ENCODE peak calls at places on chromosomes 12 and 14, in ten cellular contexts. One of them, this sample, is unnamed.

GRCh38 chr14:95025218-95025617 is 132.1 kb downstream of the DICER1 start:
- DNase-seq in H1: no peak
- DNase-seq in suprapubic skin: no peak
- DNase-seq in breast epithelium: no peak
- DNase-seq in HCT116: no peak
- DNase-seq in K562: no peak
- DNase-seq in transverse colon: no peak
- DNase-seq in HepG2: no peak
- DNase-seq in endothelial cell of umbilical vein: no peak
- DNase-seq in Panc1: no peak
- DNase-seq in this sample: no peak

GRCh38 chr12:57657744-57658143 is 24.7 kb upstream of the B4GALNT1 start:
- DNase-seq in suprapubic skin: no peak
- DNase-seq in HCT116: no peak
- DNase-seq in endothelial cell of umbilical vein: no peak
- DNase-seq in Panc1: no peak
- DNase-seq in H1: no peak
- DNase-seq in K562: no peak
- DNase-seq in breast epithelium: no peak
- DNase-seq in transverse colon: no peak
- DNase-seq in HepG2: no peak
- DNase-seq in this sample: peak; percentile 55

GRCh38 chr14:79585845-79586244 is 625.5 kb downstream of the DIO2 start:
- DNase-seq in breast epithelium: no peak
- DNase-seq in transverse colon: no peak
- DNase-seq in suprapubic skin: no peak
- DNase-seq in endothelial cell of umbilical vein: no peak
- DNase-seq in H1: no peak
- DNase-seq in Panc1: no peak
- DNase-seq in K562: no peak
- DNase-seq in HCT116: no peak
- DNase-seq in HepG2: no peak
- DNase-seq in this sample: no peak

GRCh38 chr12:49295087-49296001 is at the start of gene PRPH:
- DNase-seq in endothelial cell of umbilical vein: no peak
- DNase-seq in transverse colon: no peak
- DNase-seq in H1: peak; percentile 77
- DNase-seq in breast epithelium: no peak
- DNase-seq in HCT116: no peak
- DNase-seq in suprapubic skin: no peak
- DNase-seq in Panc1: no peak
- DNase-seq in HepG2: no peak
- DNase-seq in K562: no peak
- DNase-seq in this sample: no peak

GRCh38 chr12:10184261-10184843 is 5.5 kb downstream of the TMEM52B start:
- DNase-seq in K562: no peak
- DNase-seq in breast epithelium: no peak
- DNase-seq in suprapubic skin: no peak
- DNase-seq in transverse colon: no peak
- DNase-seq in endothelial cell of umbilical vein: no peak
- DNase-seq in H1: no peak
- DNase-seq in HCT116: no peak
- DNase-seq in HepG2: no peak
- DNase-seq in Panc1: no peak
- DNase-seq in this sample: no peak

GRCh38 chr12:115440438-115440837 is 756.5 kb upstream of the TBX3 start:
- DNase-seq in suprapubic skin: no peak
- DNase-seq in HepG2: peak; percentile 66
- DNase-seq in endothelial cell of umbilical vein: no peak
- DNase-seq in K562: peak; percentile 31
- DNase-seq in breast epithelium: peak; percentile 66
- DNase-seq in Panc1: no peak
- DNase-seq in H1: no peak
- DNase-seq in transverse colon: no peak
- DNase-seq in HCT116: no peak
- DNase-seq in this sample: peak; percentile 42

GRCh38 chr12:51322452-51322851 is 1.5 kb downstream of the BIN2 start:
- DNase-seq in HCT116: no peak
- DNase-seq in Panc1: no peak
- DNase-seq in HepG2: no peak
- DNase-seq in transverse colon: no peak
- DNase-seq in endothelial cell of umbilical vein: no peak
- DNase-seq in H1: no peak
- DNase-seq in suprapubic skin: no peak
- DNase-seq in K562: peak; percentile 28
- DNase-seq in breast epithelium: no peak
- DNase-seq in this sample: no peak

GRCh38 chr12:101933866-101934514 is 56.6 kb downstream of the DRAM1 start:
- DNase-seq in H1: no peak
- DNase-seq in Panc1: no peak
- DNase-seq in breast epithelium: no peak
- DNase-seq in transverse colon: no peak
- DNase-seq in endothelial cell of umbilical vein: no peak
- DNase-seq in HCT116: no peak
- DNase-seq in HepG2: no peak
- DNase-seq in K562: no peak
- DNase-seq in suprapubic skin: no peak
- DNase-seq in this sample: no peak

GRCh38 chr12:85955127-85955526 is 81.0 kb downstream of the NTS start:
- DNase-seq in K562: no peak
- DNase-seq in breast epithelium: no peak
- DNase-seq in Panc1: no peak
- DNase-seq in H1: no peak
- DNase-seq in suprapubic skin: no peak
- DNase-seq in HCT116: peak; percentile 3
- DNase-seq in endothelial cell of umbilical vein: peak; percentile 13
- DNase-seq in HepG2: no peak
- DNase-seq in transverse colon: no peak
- DNase-seq in this sample: no peak

GRCh38 chr12:79426121-79426520 is 264.6 kb downstream of the PAWR start:
- DNase-seq in H1: no peak
- DNase-seq in transverse colon: no peak
- DNase-seq in HepG2: no peak
- DNase-seq in suprapubic skin: no peak
- DNase-seq in breast epithelium: no peak
- DNase-seq in endothelial cell of umbilical vein: no peak
- DNase-seq in Panc1: no peak
- DNase-seq in HCT116: no peak
- DNase-seq in K562: no peak
- DNase-seq in this sample: no peak

GRCh38 chr12:132194056-132194455 is 49.8 kb downstream of the NOC4L start:
- DNase-seq in H1: peak; percentile 82
- DNase-seq in K562: peak; percentile 62
- DNase-seq in Panc1: no peak
- DNase-seq in breast epithelium: no peak
- DNase-seq in HepG2: no peak
- DNase-seq in transverse colon: no peak
- DNase-seq in HCT116: peak; percentile 31
- DNase-seq in endothelial cell of umbilical vein: no peak
- DNase-seq in suprapubic skin: no peak
- DNase-seq in this sample: no peak

GRCh38 chr14:98393527-98393926 is 878.5 kb downstream of the BCL11B start:
- DNase-seq in transverse colon: no peak
- DNase-seq in K562: no peak
- DNase-seq in Panc1: no peak
- DNase-seq in HCT116: no peak
- DNase-seq in breast epithelium: no peak
- DNase-seq in suprapubic skin: no peak
- DNase-seq in endothelial cell of umbilical vein: no peak
- DNase-seq in HepG2: no peak
- DNase-seq in H1: no peak
- DNase-seq in this sample: no peak

GRCh38 chr12:124862768-124863408 is 776 bp downstream of the SCARB1 start:
- DNase-seq in suprapubic skin: no peak
- DNase-seq in transverse colon: peak; percentile 37
- DNase-seq in K562: peak; percentile 46
- DNase-seq in endothelial cell of umbilical vein: peak; percentile 15
- DNase-seq in HCT116: no peak
- DNase-seq in breast epithelium: no peak
- DNase-seq in H1: no peak
- DNase-seq in HepG2: no peak
- DNase-seq in Panc1: no peak
- DNase-seq in this sample: no peak

GRCh38 chr12:109538191-109538863 is 35.0 kb downstream of the MMAB start:
- DNase-seq in HCT116: no peak
- DNase-seq in Panc1: no peak
- DNase-seq in K562: no peak
- DNase-seq in breast epithelium: no peak
- DNase-seq in suprapubic skin: no peak
- DNase-seq in endothelial cell of umbilical vein: no peak
- DNase-seq in H1: no peak
- DNase-seq in transverse colon: no peak
- DNase-seq in HepG2: no peak
- DNase-seq in this sample: no peak

GRCh38 chr14:80844872-80845271 is 96.7 kb downstream of the CEP128 start:
- DNase-seq in transverse colon: no peak
- DNase-seq in Panc1: no peak
- DNase-seq in breast epithelium: no peak
- DNase-seq in suprapubic skin: no peak
- DNase-seq in H1: no peak
- DNase-seq in K562: peak; percentile 6
- DNase-seq in HCT116: no peak
- DNase-seq in endothelial cell of umbilical vein: no peak
- DNase-seq in HepG2: no peak
- DNase-seq in this sample: no peak
- TF ChIP-seq CTCF in transverse colon: no peak
- TF ChIP-seq CTCF in Panc1: no peak
- TF ChIP-seq CTCF in breast epithelium: no peak
- TF ChIP-seq CTCF in suprapubic skin: no peak
- TF ChIP-seq CTCF in H1: no peak
- TF ChIP-seq CTCF in K562: no peak
- TF ChIP-seq CTCF in HCT116: no peak
- TF ChIP-seq CTCF in endothelial cell of umbilical vein: no peak
- TF ChIP-seq CTCF in HepG2: no peak
- TF ChIP-seq CTCF in this sample: no peak

GRCh38 chr12:127165567-127166392 is 1101.2 kb upstream of the TMEM132C start:
- DNase-seq in K562: peak; percentile 90
- DNase-seq in HCT116: peak; percentile 52
- DNase-seq in breast epithelium: peak; percentile 74
- DNase-seq in suprapubic skin: peak; percentile 83
- DNase-seq in H1: peak; percentile 88
- DNase-seq in endothelial cell of umbilical vein: no peak
- DNase-seq in Panc1: no peak
- DNase-seq in transverse colon: peak; percentile 88
- DNase-seq in HepG2: peak; percentile 28
- DNase-seq in this sample: peak; percentile 84
- TF ChIP-seq POLR2AphosphoS5 in K562: no peak
- TF ChIP-seq POLR2AphosphoS5 in HCT116: peak; percentile 33
- TF ChIP-seq POLR2AphosphoS5 in breast epithelium: no peak
- TF ChIP-seq POLR2AphosphoS5 in suprapubic skin: no peak
- TF ChIP-seq POLR2AphosphoS5 in H1: no peak
- TF ChIP-seq POLR2AphosphoS5 in endothelial cell of umbilical vein: no peak
- TF ChIP-seq POLR2AphosphoS5 in Panc1: no peak
- TF ChIP-seq POLR2AphosphoS5 in transverse colon: peak; percentile 52
- TF ChIP-seq POLR2AphosphoS5 in HepG2: no peak
- TF ChIP-seq POLR2AphosphoS5 in this sample: no peak

GRCh38 chr12:30822385-30823139 is 67.8 kb upstream of the CAPRIN2 start:
- DNase-seq in suprapubic skin: peak; percentile 84
- DNase-seq in breast epithelium: peak; percentile 71
- DNase-seq in H1: peak; percentile 79
- DNase-seq in HCT116: no peak
- DNase-seq in K562: no peak
- DNase-seq in HepG2: no peak
- DNase-seq in transverse colon: peak; percentile 61
- DNase-seq in Panc1: no peak
- DNase-seq in endothelial cell of umbilical vein: peak; percentile 56
- DNase-seq in this sample: peak; percentile 79
- TF ChIP-seq CTCF in suprapubic skin: no peak
- TF ChIP-seq CTCF in breast epithelium: no peak
- TF ChIP-seq CTCF in H1: peak; percentile 10
- TF ChIP-seq CTCF in HCT116: no peak
- TF ChIP-seq CTCF in K562: no peak
- TF ChIP-seq CTCF in HepG2: peak; percentile 21
- TF ChIP-seq CTCF in transverse colon: no peak
- TF ChIP-seq CTCF in Panc1: peak; percentile 9
- TF ChIP-seq CTCF in endothelial cell of umbilical vein: peak; percentile 10
- TF ChIP-seq CTCF in this sample: no peak

GRCh38 chr14:50343424-50343823 is 31.3 kb downstream of the DMAC2L start:
- DNase-seq in endothelial cell of umbilical vein: no peak
- DNase-seq in transverse colon: no peak
- DNase-seq in Panc1: no peak
- DNase-seq in H1: no peak
- DNase-seq in HCT116: no peak
- DNase-seq in K562: no peak
- DNase-seq in suprapubic skin: no peak
- DNase-seq in breast epithelium: no peak
- DNase-seq in HepG2: no peak
- DNase-seq in this sample: no peak

GRCh38 chr14:50344116-50344775 is 32.1 kb downstream of the DMAC2L start:
- DNase-seq in K562: no peak
- DNase-seq in breast epithelium: no peak
- DNase-seq in HCT116: no peak
- DNase-seq in transverse colon: no peak
- DNase-seq in H1: no peak
- DNase-seq in suprapubic skin: no peak
- DNase-seq in Panc1: no peak
- DNase-seq in HepG2: no peak
- DNase-seq in endothelial cell of umbilical vein: no peak
- DNase-seq in this sample: no peak

GRCh38 chr14:50347521-50347920 is 35.4 kb downstream of the DMAC2L start:
- DNase-seq in H1: no peak
- DNase-seq in endothelial cell of umbilical vein: peak; percentile 43
- DNase-seq in K562: peak; percentile 70
- DNase-seq in transverse colon: no peak
- DNase-seq in breast epithelium: no peak
- DNase-seq in Panc1: no peak
- DNase-seq in HCT116: no peak
- DNase-seq in suprapubic skin: no peak
- DNase-seq in HepG2: no peak
- DNase-seq in this sample: no peak

GRCh38 chr14:50345891-50346422 is 33.8 kb downstream of the DMAC2L start:
- DNase-seq in H1: no peak
- DNase-seq in endothelial cell of umbilical vein: peak; percentile 58
- DNase-seq in K562: no peak
- DNase-seq in breast epithelium: no peak
- DNase-seq in HepG2: no peak
- DNase-seq in HCT116: no peak
- DNase-seq in transverse colon: no peak
- DNase-seq in suprapubic skin: no peak
- DNase-seq in Panc1: no peak
- DNase-seq in this sample: no peak

DNA sequence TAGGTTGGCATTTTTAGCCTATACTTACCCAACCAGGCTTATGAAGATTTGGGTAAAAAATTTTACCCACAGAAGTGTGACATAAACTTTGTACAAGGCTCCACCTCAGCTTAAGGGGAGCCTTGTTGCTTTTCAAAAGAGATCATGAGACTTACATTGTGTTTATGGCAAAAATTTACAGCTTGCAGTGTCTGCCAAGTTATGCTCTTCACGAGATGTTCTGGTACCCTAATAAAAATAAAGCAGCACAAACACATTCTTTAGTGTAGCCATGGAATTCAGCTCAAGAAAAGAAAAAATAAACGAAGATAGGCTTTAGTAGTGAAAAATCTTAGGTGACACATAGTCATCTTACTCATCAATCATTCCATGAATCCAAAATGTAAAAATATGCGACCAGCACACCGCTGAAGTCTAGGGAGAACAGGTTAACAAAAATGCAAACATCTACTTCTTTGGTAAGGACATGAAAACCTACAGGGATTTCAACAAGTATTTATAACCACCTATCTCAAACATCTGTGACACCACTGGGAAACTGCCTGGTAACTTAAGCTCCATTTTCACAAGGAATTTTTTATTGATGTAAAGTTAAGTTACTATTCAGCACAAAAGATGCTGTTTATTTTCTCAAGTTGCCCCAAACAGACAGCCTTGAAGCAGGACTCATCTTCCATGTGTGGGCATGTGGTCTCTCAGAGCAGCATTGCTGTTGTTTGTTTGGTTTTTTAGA is 32.9 kb downstream of the DMAC2L start:
- DNase-seq in breast epithelium: no peak
- DNase-seq in HCT116: no peak
- DNase-seq in HepG2: no peak
- DNase-seq in endothelial cell of umbilical vein: peak; percentile 22
- DNase-seq in suprapubic skin: no peak
- DNase-seq in K562: no peak
- DNase-seq in transverse colon: no peak
- DNase-seq in Panc1: no peak
- DNase-seq in H1: no peak
- DNase-seq in this sample: no peak
- TF ChIP-seq POLR2AphosphoS5 in breast epithelium: no peak
- TF ChIP-seq POLR2AphosphoS5 in HCT116: no peak
- TF ChIP-seq POLR2AphosphoS5 in HepG2: no peak
- TF ChIP-seq POLR2AphosphoS5 in endothelial cell of umbilical vein: no peak
- TF ChIP-seq POLR2AphosphoS5 in suprapubic skin: no peak
- TF ChIP-seq POLR2AphosphoS5 in K562: no peak
- TF ChIP-seq POLR2AphosphoS5 in transverse colon: no peak
- TF ChIP-seq POLR2AphosphoS5 in Panc1: no peak
- TF ChIP-seq POLR2AphosphoS5 in H1: no peak
- TF ChIP-seq POLR2AphosphoS5 in this sample: no peak